ENCODE peak calls at places on chromosomes 5 and 9, in four cellular contexts. F is A549, V is uterus, Z is testis. R is an unnamed sample.

GRCh38 chr9:94650924-94651323 is 11.6 kb upstream of the FBP1 start:
- DNase-seq in Z (no peak), V (no peak), F (no peak), R (no peak)

GRCh38 chr5:56873056-56873455 is 36.3 kb upstream of the SETD9 start:
- DNase-seq in F (no peak), Z (no peak), V (no peak), R (no peak)

GRCh38 chr5:132836852-132837251 is 6.4 kb upstream of the SHROOM1 start:
- DNase-seq in Z (no peak), V (no peak), F (no peak), R (no peak)

GRCh38 chr5:147483961-147484707 is 25.7 kb downstream of the DPYSL3 start:
- DNase-seq in F (peak; percentile 73), V (peak; percentile 90), Z (peak; percentile 30), R (peak; percentile 38)

GRCh38 chr5:54718647-54719046 is 201.1 kb downstream of the SNX18 start:
- DNase-seq in V (peak; percentile 35), F (no peak), Z (no peak), R (peak; percentile 17)

GRCh38 chr9:128713411-128713780 is 10.5 kb downstream of the ZDHHC12 start:
- DNase-seq in F (no peak), V (no peak), Z (no peak), R (no peak)

GRCh38 chr9:130297371-130297770 is 31.8 kb downstream of the HMCN2 start:
- DNase-seq in Z (peak; percentile 18), V (no peak), F (no peak), R (peak; percentile 60)

GRCh38 chr5:180825768-180826525 is 23.3 kb upstream of the MGAT1 start:
- DNase-seq in Z (no peak), V (no peak), F (no peak), R (peak; percentile 94)

GRCh38 chr5:43401827-43402226 is 10.4 kb downstream of the CCL28 start:
- DNase-seq in F (peak; percentile 62), V (no peak), Z (no peak), R (no peak)

GRCh38 chr5:130337179-130337888 is 433.1 kb downstream of the CHSY3 start:
- DNase-seq in V (no peak), F (peak; percentile 34), Z (no peak), R (no peak)

GRCh38 chr9:116686135-116686534 is 970 bp upstream of the TRIM32 start:
- DNase-seq in F (no peak), Z (no peak), V (no peak), R (no peak)

GRCh38 chr9:92535940-92536850 is at the start of gene ECM2:
- DNase-seq in F (no peak), Z (no peak), V (no peak), R (no peak)

GRCh38 chr9:96555567-96556386 is 63.9 kb downstream of the CDC14B start:
- DNase-seq in Z (no peak), F (no peak), V (no peak), R (no peak)

GRCh38 chr5:174409971-174410370 is 314.4 kb upstream of the MSX2 start:
- DNase-seq in V (no peak), F (no peak), Z (no peak), R (no peak)

GRCh38 chr5:172725273-172725672 is 45.7 kb downstream of the DUSP1 start:
- DNase-seq in F (no peak), V (no peak), Z (no peak), R (no peak)

GRCh38 chr5:175321927-175322532 is 122.0 kb downstream of the DRD1 start:
- DNase-seq in Z (peak; percentile 22), V (no peak), F (peak; percentile 36), R (peak; percentile 4)

GRCh38 chr5:58497956-58498942 is 7.0 kb downstream of the GAPT start:
- DNase-seq in V (no peak), F (peak; percentile 53), Z (peak; percentile 73), R (peak; percentile 14)

GRCh38 chr5:22249209-22249608 is 603.9 kb downstream of the CDH12 start:
- DNase-seq in V (no peak), F (no peak), Z (no peak), R (no peak)

GRCh38 chr5:44336708-44337107 is 52.5 kb downstream of the FGF10 start:
- DNase-seq in F (no peak), V (no peak), Z (no peak), R (no peak)

GRCh38 chr5:25416960-25417359 is 772.2 kb upstream of the CDH10 start:
- DNase-seq in F (no peak), Z (no peak), V (no peak), R (no peak)

GRCh38 chr9:100222674-100223073 is 123.6 kb downstream of the INVS start:
- DNase-seq in F (peak; percentile 46), V (no peak), Z (no peak), R (no peak)

GRCh38 chr5:147193123-147193522 is 41.7 kb upstream of the STK32A start:
- DNase-seq in V (no peak), F (no peak), Z (no peak), R (no peak)

GRCh38 chr9:129174724-129175514 is 3.1 kb downstream of the IER5L start:
- DNase-seq in V (peak; percentile 94), F (peak; percentile 92), Z (peak; percentile 85), R (peak; percentile 89)

GRCh38 chr9:76599970-76600369 is 141.0 kb downstream of the GCNT1 start:
- DNase-seq in F (no peak), Z (no peak), V (no peak), R (peak; percentile 34)

GRCh38 chr5:178058321-178059012 is 54.9 kb upstream of the N4BP3 start:
- DNase-seq in F (no peak), V (no peak), Z (no peak), R (peak; percentile 52)

GRCh38 chr9:87277346-87277745 is 220.3 kb upstream of the DAPK1 start:
- DNase-seq in Z (no peak), F (no peak), V (no peak), R (no peak)

GRCh38 chr5:32232441-32233219 is 58.5 kb upstream of the GOLPH3 start:
- DNase-seq in Z (peak; percentile 83), V (peak; percentile 75), F (peak; percentile 73), R (peak; percentile 84)

DNA sequence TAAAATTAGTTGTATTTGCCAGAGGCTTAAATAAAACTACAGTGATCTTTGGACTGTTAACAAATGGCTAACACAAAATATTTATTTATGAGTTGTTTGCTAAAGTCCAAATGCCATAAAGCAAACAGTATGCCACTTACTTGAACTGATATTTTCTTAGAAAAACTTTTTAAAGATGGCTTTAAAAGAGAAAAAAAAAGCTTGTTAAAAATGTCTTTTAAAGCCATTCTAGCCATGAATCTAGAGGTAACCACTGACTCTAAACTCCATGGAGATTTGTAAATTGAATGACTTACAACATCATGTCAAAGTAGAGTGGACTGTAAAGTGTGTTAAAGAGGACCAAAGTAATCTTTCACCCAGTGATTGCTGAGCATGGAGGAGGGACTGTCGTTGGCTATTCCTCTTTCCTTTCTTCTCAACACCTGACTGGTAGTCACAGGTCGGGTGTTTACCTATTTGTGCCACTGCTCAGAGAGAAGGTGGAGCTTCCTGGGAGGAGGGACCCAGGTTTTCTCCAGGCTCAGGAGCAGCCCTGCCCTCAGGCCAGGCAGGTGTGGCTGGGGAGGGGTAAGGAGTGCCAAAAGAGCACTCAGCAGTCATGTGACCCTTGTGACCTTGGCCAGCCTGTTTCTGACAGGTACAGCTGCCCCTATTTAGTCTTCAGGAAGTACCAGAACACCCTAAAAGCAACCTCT is 69.1 kb upstream of the TJP2 start:
- DNase-seq in F (no peak), Z (no peak), V (no peak), R (peak; percentile 80)
- TF ChIP-seq POLR2A in F (no peak), Z (no peak), V (no peak), R (no peak)

GRCh38 chr9:79661279-79661678 is 89.5 kb downstream of the TLE4 start:
- DNase-seq in V (no peak), Z (no peak), F (no peak), R (no peak)

GRCh38 chr9:79661926-79662552 is 90.3 kb downstream of the TLE4 start:
- DNase-seq in Z (no peak), F (no peak), V (no peak), R (no peak)

GRCh38 chr9:79663878-79664277 is 92.1 kb downstream of the TLE4 start:
- DNase-seq in V (no peak), F (no peak), Z (no peak), R (no peak)

GRCh38 chr9:79663299-79663698 is 91.5 kb downstream of the TLE4 start:
- DNase-seq in F (no peak), V (no peak), Z (no peak), R (no peak)

DNA sequence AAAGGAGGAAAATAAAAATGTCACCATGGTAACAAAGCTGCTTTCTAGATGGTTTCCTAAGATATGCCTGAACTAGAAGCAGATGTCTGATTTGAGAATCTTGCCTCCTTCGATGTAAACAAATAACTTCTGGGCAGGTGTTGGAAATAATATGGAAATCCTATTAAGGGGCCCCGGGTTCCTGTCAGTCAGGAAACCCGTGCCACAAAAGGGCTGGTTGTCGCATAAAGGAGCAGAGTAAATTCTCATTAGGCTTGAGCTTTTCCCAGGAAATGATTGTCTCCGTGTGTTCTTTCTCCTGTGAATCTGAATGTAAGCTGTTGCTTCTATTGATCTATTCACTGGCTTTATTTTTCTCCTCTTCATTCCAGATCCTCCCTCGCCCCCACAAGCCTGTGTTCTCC is 90.8 kb downstream of the TLE4 start:
- DNase-seq in V (no peak), Z (no peak), F (no peak), R (no peak)
- H3K4me3 ChIP-seq in V (no peak overlapping the region), Z (no peak overlapping the region), F (no peak overlapping the region), R (no peak overlapping the region)

DNA sequence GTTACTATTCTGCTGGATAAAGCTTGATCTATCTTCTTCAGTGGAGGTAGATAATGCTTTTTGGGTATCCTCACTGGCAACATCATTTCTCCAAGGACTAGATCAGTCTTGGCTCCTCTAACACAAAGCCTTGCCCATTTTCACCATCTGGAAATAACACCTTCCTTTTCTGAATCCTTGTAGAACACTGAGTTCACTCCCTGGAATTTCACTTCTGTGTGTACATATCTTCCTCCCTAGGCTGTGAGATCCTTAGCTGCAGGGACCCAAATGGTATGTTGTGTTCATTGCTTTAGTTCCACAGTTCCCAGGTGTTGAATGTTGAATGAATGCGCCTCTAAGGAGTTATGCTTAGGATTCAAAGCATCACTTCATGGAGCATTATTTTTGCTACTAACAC is 16.7 kb upstream of the SLC36A1 start:
- DNase-seq in V (no peak), F (no peak), Z (no peak), R (no peak)
- H3K27ac ChIP-seq in V (no peak overlapping the region), F (no peak overlapping the region), Z (no peak overlapping the region), R (no peak overlapping the region)

GRCh38 chr9:135281661-135282000 is 194.2 kb downstream of the OLFM1 start:
- DNase-seq in F (no peak), Z (no peak), V (no peak), R (no peak)
- TF ChIP-seq POLR2A in F (no peak), Z (no peak), V (no peak), R (no peak)